ENCODE peak calls at places on chromosomes 6 and 20, in five cellular contexts. L, W, D, B and T are unnamed samples.

GRCh38 chr6:46216879-46217278 is 46.1 kb upstream of the ENPP5 start:
- DNase-seq in B (no peak), D (no peak), W (no peak), L (no peak), T (no peak)

GRCh38 chr6:107822154-107823046 is 1.7 kb downstream of the SCML4 start:
- DNase-seq in W (no peak), B (no peak), D (peak), L (no peak), T (no peak)

GRCh38 chr6:110728501-110728900 is 86.8 kb downstream of the CDK19 start:
- DNase-seq in B (no peak), L (no peak), D (no peak), W (no peak), T (peak)

GRCh38 chr20:36862857-36863668 is 12.9 kb upstream of the TLDC2 start:
- DNase-seq in L (no peak), B (no peak), D (no peak), W (peak), T (no peak)

GRCh38 chr20:50837532-50838321 is 42.9 kb downstream of the BCAS4 start:
- DNase-seq in B (no peak), L (peak), W (no peak), D (no peak), T (no peak)

GRCh38 chr6:37127961-37128862 is 41.7 kb upstream of the PIM1 start:
- DNase-seq in L (peak), D (no peak), B (peak), W (peak), T (no peak)

GRCh38 chr6:17492350-17492749 is 99.0 kb downstream of the CAP2 start:
- DNase-seq in L (no peak), D (no peak), B (no peak), W (peak), T (no peak)

GRCh38 chr20:50450961-50451752 is 59.0 kb upstream of the PTPN1 start:
- DNase-seq in W (no peak), L (peak), D (no peak), B (peak), T (peak)

GRCh38 chr6:41373367-41373918 is 38.0 kb downstream of the NCR2 start:
- DNase-seq in W (no peak), L (no peak), B (no peak), D (no peak), T (peak)

GRCh38 chr20:57222631-57222950 is 43.9 kb downstream of the BMP7 start:
- DNase-seq in L (no peak), W (no peak), B (no peak), D (no peak), T (no peak)

GRCh38 chr6:148857817-148858390 is 111.1 kb downstream of the UST start:
- DNase-seq in D (no peak), L (no peak), B (no peak), W (no peak), T (no peak)

GRCh38 chr6:3480009-3480408 is 23.2 kb upstream of the SLC22A23 start:
- DNase-seq in L (no peak), W (no peak), B (no peak), D (no peak), T (no peak)
- H3K4me3 ChIP-seq in L (no peak), W (no peak), B (no peak), D (no peak), T (no peak)

GRCh38 chr6:144087789-144088426 is 7.5 kb downstream of the SF3B5 start:
- DNase-seq in D (no peak), W (no peak), L (no peak), B (no peak), T (no peak)
- TF ChIP-seq CTCF in D (no peak), W (no peak), L (no peak), B (no peak), T (no peak)

DNA sequence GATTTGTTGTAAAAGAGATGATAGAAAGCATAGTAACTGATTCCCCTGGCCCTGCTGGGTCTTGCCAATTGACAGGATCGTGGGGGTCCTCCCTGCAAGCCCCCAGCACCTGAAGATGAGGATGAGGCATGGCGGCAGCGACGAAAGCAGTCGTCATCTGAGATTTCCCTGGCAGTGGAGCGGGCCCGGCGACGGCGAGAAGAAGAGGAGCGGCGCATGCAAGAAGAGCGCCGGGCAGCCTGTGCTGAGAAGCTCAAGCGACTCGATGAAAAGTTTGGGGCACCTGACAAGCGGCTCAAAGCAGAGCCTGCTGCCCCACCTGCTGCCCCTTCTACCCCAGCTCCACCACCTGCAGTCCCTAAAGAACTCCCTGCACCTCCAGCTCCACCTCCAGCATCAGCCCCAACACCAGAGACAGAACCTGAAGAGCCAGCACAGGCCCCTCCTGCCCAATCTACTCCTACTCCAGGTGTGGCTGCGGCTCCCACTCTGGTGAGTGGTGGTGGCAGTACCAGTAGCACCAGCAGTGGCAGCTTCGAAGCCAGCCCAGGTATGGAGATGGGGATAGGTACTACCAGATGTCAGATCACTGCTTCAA is 7.3 kb downstream of the PRRC2A start:
- DNase-seq in B (no peak), D (no peak), W (no peak), L (no peak), T (no peak)
- TF ChIP-seq POLR2A in B (no peak), D (no peak), W (no peak), L (no peak), T (no peak)

GRCh38 chr6:166998256-166999144 is 697 bp upstream of the CEP43 start:
- DNase-seq in B (peak), D (peak), W (peak), L (peak), T (peak)

GRCh38 chr6:166996406-166996805 is 2.8 kb upstream of the CEP43 start:
- DNase-seq in D (no peak), W (no peak), B (no peak), L (no peak), T (no peak)

GRCh38 chr6:166997768-166998255 is 1.4 kb upstream of the CEP43 start:
- DNase-seq in B (peak), W (peak), D (peak), L (peak), T (peak)

GRCh38 chr6:166999145-166999844 is at the start of gene CEP43:
- DNase-seq in D (peak), B (peak), L (peak), W (peak), T (peak)

DNA sequence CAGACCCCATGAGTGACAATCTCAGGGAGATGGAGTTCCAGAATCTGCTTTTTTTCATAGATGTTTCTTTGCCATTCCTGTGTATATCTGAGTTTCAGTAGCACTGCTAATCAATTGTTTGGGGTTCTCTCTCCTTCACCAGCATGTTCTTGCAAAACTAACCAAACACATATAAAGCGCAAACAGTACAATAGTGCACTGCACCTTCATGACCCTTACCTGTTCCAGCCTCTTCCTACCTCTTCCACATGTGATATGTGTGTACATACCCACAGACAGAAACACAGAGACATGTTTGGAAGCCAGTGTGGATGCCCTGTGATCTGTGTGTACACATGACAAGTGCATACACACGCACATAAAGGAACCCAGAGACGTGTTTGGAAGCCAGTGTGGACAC is 1.8 kb upstream of the CEP43 start:
- DNase-seq in D (no peak), L (no peak), W (no peak), B (no peak), T (no peak)
- H3K4me3 ChIP-seq in D (no peak), L (peak), W (peak), B (peak), T (no peak)

GRCh38 chr6:89604662-89605061 is 33.9 kb downstream of the LYRM2 start:
- DNase-seq in W (no peak), D (no peak), B (no peak), L (no peak), T (no peak)
- TF ChIP-seq CTCF in W (no peak), D (no peak), B (no peak), L (no peak), T (no peak)

GRCh38 chr6:44250718-44251123 is 3.8 kb downstream of the HSP90AB1 start:
- DNase-seq in D (no peak), W (no peak), B (no peak), L (no peak), T (no peak)
- TF ChIP-seq POLR2A in D (no peak), W (no peak), B (no peak), L (no peak), T (no peak)

GRCh38 chr20:44404204-44405181 is 49.0 kb downstream of the HNF4A start:
- DNase-seq in W (no peak), B (no peak), L (no peak), D (no peak), T (no peak)
- H3K4me3 ChIP-seq in W (no peak), B (no peak), L (no peak), D (no peak), T (no peak)

DNA sequence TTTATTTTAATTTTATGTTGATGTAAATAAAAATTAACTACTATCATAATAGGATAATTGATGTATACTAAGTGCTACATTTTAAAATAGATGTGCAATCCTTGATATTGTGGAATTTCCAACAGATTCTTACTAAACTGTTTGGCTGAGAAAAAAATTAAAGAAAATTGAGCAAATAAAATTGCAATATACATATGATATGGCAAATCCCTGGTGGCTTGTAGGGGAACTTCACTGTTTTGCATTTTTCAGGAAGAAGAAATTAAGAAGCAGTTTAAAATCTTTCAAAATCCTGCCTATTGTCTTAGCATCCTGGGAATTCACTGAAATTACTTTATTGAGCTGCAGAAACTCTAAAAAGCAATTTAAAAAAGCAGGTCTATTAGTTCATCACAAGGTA is 191.4 kb upstream of the ADGRB3 start:
- DNase-seq in D (no peak), B (no peak), W (no peak), L (no peak), T (no peak)
- TF ChIP-seq CTCF in D (no peak), B (no peak), W (no peak), L (no peak), T (no peak)

GRCh38 chr20:43590036-43590391 is 723 bp upstream of the IFT52 start:
- DNase-seq in L (no peak), B (no peak), W (no peak), D (peak), T (peak)

GRCh38 chr20:43586641-43587040 is 4.1 kb upstream of the IFT52 start:
- DNase-seq in D (no peak), B (no peak), L (no peak), W (no peak), T (peak)

DNA sequence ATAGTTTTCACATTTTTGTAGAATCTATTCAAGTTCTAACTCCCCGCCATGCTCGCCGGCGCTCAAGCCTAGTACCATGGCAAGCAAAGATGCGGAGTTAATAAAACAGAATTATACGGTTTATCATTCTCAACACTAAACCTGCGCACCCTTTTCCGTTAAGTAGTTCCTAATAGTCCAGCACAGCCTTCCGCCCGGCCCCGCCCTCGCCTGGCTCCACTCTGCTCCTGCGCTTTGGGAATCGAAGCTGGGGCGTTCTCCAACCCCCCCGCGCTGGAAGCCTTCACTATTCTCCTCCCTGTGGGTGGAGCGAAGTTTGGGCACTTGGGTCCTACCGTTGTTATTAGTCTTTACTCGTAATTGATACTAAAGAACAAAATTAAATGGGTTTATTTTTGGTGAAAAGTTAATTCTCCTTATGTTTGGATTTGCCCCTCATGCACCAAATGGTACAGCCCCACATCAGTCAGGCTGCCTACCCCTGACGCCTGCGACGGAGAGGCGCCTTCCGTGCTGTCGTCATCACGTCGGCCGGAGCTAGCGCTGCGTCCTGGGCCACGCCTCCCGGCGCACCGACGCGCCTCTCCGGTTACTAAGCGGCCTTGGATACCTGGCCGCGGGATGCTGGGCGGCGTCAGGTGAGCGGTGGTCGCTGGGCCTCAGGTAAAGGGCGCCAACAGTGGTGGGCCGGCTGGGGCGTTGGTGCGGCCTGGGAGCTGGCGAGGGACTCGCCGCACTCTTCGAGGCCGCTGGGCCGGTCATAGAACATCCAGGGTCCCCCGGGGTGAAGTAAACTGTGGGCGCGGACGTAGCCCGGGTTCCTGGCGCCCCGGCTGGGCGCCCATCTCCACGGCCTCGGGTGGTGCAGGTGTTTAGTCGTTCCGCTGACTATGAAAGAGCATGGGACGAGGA is at the start of gene IFT52:
- DNase-seq in D (peak), B (peak), W (peak), L (peak), T (peak)
- TF ChIP-seq POLR2A in D (peak), B (no peak), W (peak), L (no peak), T (peak)